ENCODE peak calls at places on chromosome 21, in ten cellular contexts. C is bronchial epithelial cell; R is cardiac muscle cell; U is heart left ventricle; I is CD4-positive, alpha-beta T cell; Y is Peyer's patch; G is lower lobe of right lung; P is thoracic aorta; J is heart right ventricle; Z is ovary. A is an unnamed sample. For H3K27me3, the result is how much of the 10 kb centered on the place peaks cover.

GRCh38 chr21:27190601-27191000 is 223.7 kb upstream of the ADAMTS5 start:
- DNase-seq in C (no peak), R (peak), U (no peak), I (no peak), Y (no peak), G (no peak), P (no peak), J (no peak), Z (no peak), A (no peak)

GRCh38 chr21:21163904-21164303 is 165.7 kb downstream of the NCAM2 start:
- DNase-seq in C (peak), R (peak), U (peak), I (no peak), Y (peak), G (no peak), P (no peak), J (peak), Z (no peak), A (peak)

GRCh38 chr21:29849735-29850176 is 90.0 kb downstream of the GRIK1 start:
- DNase-seq in C (peak), R (peak), U (peak), I (peak), Y (peak), G (no peak), P (peak), J (peak), Z (peak), A (peak)

GRCh38 chr21:17442174-17442573 is 70.7 kb upstream of the CXADR start:
- DNase-seq in C (no peak), R (no peak), U (no peak), I (no peak), Y (no peak), G (no peak), P (no peak), J (no peak), Z (no peak), A (no peak)

GRCh38 chr21:30257773-30258172 is 25.0 kb downstream of the KRTAP24-1 start:
- DNase-seq in C (peak), R (peak), U (no peak), I (no peak), Y (peak), G (no peak), P (no peak), J (no peak), Z (no peak), A (peak)

GRCh38 chr21:28799926-28800325 is 192.8 kb downstream of the LTN1 start:
- DNase-seq in C (no peak), R (no peak), U (no peak), I (no peak), Y (no peak), G (no peak), P (no peak), J (no peak), Z (no peak), A (no peak)

GRCh38 chr21:19321688-19322087 is 918.1 kb upstream of the TMPRSS15 start:
- DNase-seq in C (no peak), R (no peak), U (no peak), I (no peak), Y (no peak), G (no peak), P (no peak), J (no peak), Z (no peak), A (no peak)

GRCh38 chr21:44614161-44614631 is 2.3 kb downstream of the KRTAP10-8 start:
- DNase-seq in C (no peak), R (no peak), U (no peak), I (no peak), Y (peak), G (no peak), P (no peak), J (no peak), Z (no peak), A (no peak)

GRCh38 chr21:43603641-43604504 is 55.4 kb downstream of the HSF2BP start:
- DNase-seq in C (no peak), R (no peak), U (no peak), I (no peak), Y (no peak), G (no peak), P (no peak), J (no peak), Z (no peak), A (no peak)

GRCh38 chr21:29382029-29382654 is 83.4 kb downstream of the BACH1 start:
- DNase-seq in C (peak), R (no peak), U (no peak), I (no peak), Y (no peak), G (no peak), P (no peak), J (no peak), Z (no peak), A (no peak)

GRCh38 chr21:43203523-43204080 is 34.8 kb downstream of the CRYAA start:
- DNase-seq in C (no peak), R (no peak), U (no peak), I (no peak), Y (no peak), G (no peak), P (no peak), J (no peak), Z (no peak), A (no peak)

GRCh38 chr21:23955130-23955873 is 1652.0 kb downstream of the MRPL39 start:
- DNase-seq in C (no peak), R (no peak), U (no peak), I (no peak), Y (no peak), G (no peak), P (no peak), J (no peak), Z (no peak), A (no peak)

GRCh38 chr21:45304945-45305344 is 17.2 kb upstream of the POFUT2 start:
- DNase-seq in C (no peak), R (no peak), U (no peak), I (peak), Y (no peak), G (peak), P (no peak), J (no peak), Z (peak), A (no peak)

GRCh38 chr21:44728716-44729115 is 17.3 kb upstream of the TSPEAR start:
- DNase-seq in C (no peak), R (no peak), U (no peak), I (no peak), Y (no peak), G (no peak), P (no peak), J (no peak), Z (no peak), A (no peak)

GRCh38 chr21:44712203-44713028 is 1.0 kb upstream of the TSPEAR start:
- DNase-seq in C (no peak), R (no peak), U (no peak), I (no peak), Y (peak), G (no peak), P (no peak), J (no peak), Z (no peak), A (no peak)

GRCh38 chr21:45041351-45041805 is 33.0 kb upstream of the ADARB1 start:
- DNase-seq in C (no peak), R (no peak), U (peak), I (no peak), Y (peak), G (peak), P (no peak), J (no peak), Z (peak), A (peak)

GRCh38 chr21:44456915-44457736 is 1.8 kb downstream of the LRRC3 start:
- DNase-seq in C (no peak), R (no peak), U (peak), I (no peak), Y (peak), G (peak), P (no peak), J (no peak), Z (no peak), A (no peak)

GRCh38 chr21:17602874-17603273 is 9.8 kb downstream of the BTG3 start:
- DNase-seq in C (peak), R (no peak), U (no peak), I (no peak), Y (no peak), G (no peak), P (no peak), J (no peak), Z (no peak), A (no peak)

GRCh38 chr21:17343055-17343454 is 169.8 kb upstream of the CXADR start:
- DNase-seq in C (peak), R (peak), U (no peak), I (no peak), Y (no peak), G (no peak), P (no peak), J (no peak), Z (no peak), A (no peak)

GRCh38 chr21:20459838-20460237 is 538.4 kb upstream of the NCAM2 start:
- DNase-seq in C (no peak), R (no peak), U (no peak), I (no peak), Y (no peak), G (no peak), P (no peak), J (no peak), Z (no peak), A (no peak)

GRCh38 chr21:44383216-44383615 is 29.8 kb downstream of the TRPM2 start:
- DNase-seq in C (no peak), R (no peak), U (no peak), I (no peak), Y (peak), G (no peak), P (no peak), J (no peak), Z (no peak), A (no peak)

GRCh38 chr21:15443740-15444117 is 286.1 kb upstream of the USP25 start:
- DNase-seq in C (no peak), R (no peak), U (no peak), I (no peak), Y (no peak), G (no peak), P (no peak), J (no peak), Z (no peak), A (no peak)

GRCh38 chr21:42739061-42739931 is 85.9 kb downstream of the PDE9A start:
- DNase-seq in C (no peak), R (no peak), U (no peak), I (no peak), Y (peak), G (no peak), P (no peak), J (no peak), Z (no peak), A (no peak)

GRCh38 chr21:29145354-29145782 is 14.9 kb downstream of the MAP3K7CL start:
- DNase-seq in C (peak), R (no peak), U (no peak), I (no peak), Y (no peak), G (no peak), P (peak), J (peak), Z (no peak), A (no peak)

GRCh38 chr21:45013271-45013841 is 61.0 kb upstream of the ADARB1 start:
- DNase-seq in C (no peak), R (no peak), U (peak), I (no peak), Y (no peak), G (peak), P (no peak), J (no peak), Z (peak), A (no peak)

GRCh38 chr21:36005879-36006400 is 54.4 kb downstream of the SETD4 start:
- DNase-seq in C (no peak), R (no peak), U (no peak), I (no peak), Y (no peak), G (no peak), P (no peak), J (no peak), Z (no peak), A (no peak)

GRCh38 chr21:18460979-18461378 is 57.4 kb upstream of the TMPRSS15 start:
- DNase-seq in C (no peak), R (no peak), U (no peak), I (no peak), Y (no peak), G (no peak), P (no peak), J (no peak), Z (no peak), A (no peak)

GRCh38 chr21:45320991-45321656 is 33.4 kb upstream of the POFUT2 start:
- DNase-seq in C (no peak), R (no peak), U (no peak), I (no peak), Y (no peak), G (no peak), P (no peak), J (no peak), Z (peak), A (no peak)

GRCh38 chr21:15592271-15592860 is 137.4 kb upstream of the USP25 start:
- DNase-seq in C (peak), R (peak), U (no peak), I (no peak), Y (no peak), G (no peak), P (no peak), J (no peak), Z (no peak), A (no peak)

GRCh38 chr21:45539796-45540600 is 2.2 kb downstream of the SLC19A1 start:
- DNase-seq in C (no peak), R (no peak), U (peak), I (no peak), Y (peak), G (peak), P (no peak), J (no peak), Z (peak), A (peak)

GRCh38 chr21:44473915-44474555 is 18.7 kb downstream of the LRRC3 start:
- DNase-seq in C (no peak), R (no peak), U (no peak), I (no peak), Y (no peak), G (no peak), P (no peak), J (no peak), Z (no peak), A (no peak)

GRCh38 chr21:29257701-29258100 is 41.0 kb upstream of the BACH1 start:
- DNase-seq in C (peak), R (no peak), U (no peak), I (no peak), Y (no peak), G (no peak), P (no peak), J (no peak), Z (no peak), A (no peak)

GRCh38 chr21:29645666-29646553 is 293.9 kb downstream of the GRIK1 start:
- DNase-seq in C (no peak), R (no peak), U (no peak), I (no peak), Y (no peak), G (no peak), P (no peak), J (no peak), Z (no peak), A (no peak)

GRCh38 chr21:28298251-28298672 is 694.4 kb downstream of the LTN1 start:
- DNase-seq in C (peak), R (no peak), U (no peak), I (no peak), Y (no peak), G (no peak), P (no peak), J (no peak), Z (no peak), A (no peak)

GRCh38 chr21:43691086-43691795 is 27.7 kb upstream of the PDXK start:
- DNase-seq in C (no peak), R (no peak), U (no peak), I (no peak), Y (no peak), G (peak), P (no peak), J (no peak), Z (no peak), A (no peak)

GRCh38 chr21:21688877-21689276 is 690.7 kb downstream of the NCAM2 start:
- DNase-seq in C (no peak), R (peak), U (no peak), I (no peak), Y (no peak), G (no peak), P (no peak), J (peak), Z (no peak), A (no peak)

DNA sequence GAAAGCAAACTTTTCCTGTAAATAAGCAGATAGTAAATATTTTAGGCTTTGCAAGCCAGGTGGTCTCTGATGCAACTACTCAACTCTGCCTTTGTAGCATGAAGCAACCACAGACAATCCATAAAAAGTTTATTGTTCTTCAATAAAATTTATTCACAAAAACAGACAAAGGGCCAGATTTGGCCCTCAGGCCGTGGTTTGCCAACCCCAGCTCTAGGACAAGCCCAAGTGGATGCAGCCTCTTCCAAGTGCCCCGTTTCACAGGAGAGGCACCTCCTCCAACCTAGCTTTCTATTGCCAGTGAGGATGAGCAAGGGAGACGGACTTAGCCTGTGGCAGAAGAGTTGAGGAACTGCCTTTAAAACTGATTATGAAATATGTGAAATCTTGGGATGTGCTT is 105.4 kb downstream of the PSMG1 start:
- DNase-seq in C (no peak), R (no peak), U (no peak), I (no peak), Y (no peak), G (no peak), P (no peak), J (no peak), Z (no peak), A (no peak)
- H3K27me3 ChIP-seq in C (under half), R (under half), U (under half), I (under half), Y (under half), G (under half), P (under half), J (under half), Z (under half), A (under half)

DNA sequence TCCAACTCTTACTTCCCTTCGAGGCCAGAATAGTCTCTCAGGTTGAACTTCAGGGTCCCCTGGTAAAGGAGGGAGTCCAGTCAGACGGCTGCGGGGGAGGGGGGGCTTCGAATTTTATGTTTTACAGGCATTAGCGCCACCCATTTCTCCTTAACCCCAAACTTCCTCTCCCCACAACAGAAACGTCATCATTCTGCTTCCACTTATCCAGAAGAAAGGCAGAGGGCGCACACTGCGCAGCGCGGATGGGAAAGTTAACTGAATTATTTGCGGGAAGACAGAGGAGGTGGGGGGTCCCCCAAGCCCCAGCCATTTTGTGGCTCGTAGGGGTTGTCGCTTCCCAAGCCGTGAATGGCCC is 529 bp upstream of the PRMT2 start:
- DNase-seq in C (peak), R (peak), U (no peak), I (no peak), Y (no peak), G (peak), P (peak), J (peak), Z (peak), A (peak)
- TF ChIP-seq CTCF in C (peak), R (peak), U (no peak), I (no peak), Y (no peak), G (peak), P (no peak), J (no peak), Z (peak), A (no peak)

DNA sequence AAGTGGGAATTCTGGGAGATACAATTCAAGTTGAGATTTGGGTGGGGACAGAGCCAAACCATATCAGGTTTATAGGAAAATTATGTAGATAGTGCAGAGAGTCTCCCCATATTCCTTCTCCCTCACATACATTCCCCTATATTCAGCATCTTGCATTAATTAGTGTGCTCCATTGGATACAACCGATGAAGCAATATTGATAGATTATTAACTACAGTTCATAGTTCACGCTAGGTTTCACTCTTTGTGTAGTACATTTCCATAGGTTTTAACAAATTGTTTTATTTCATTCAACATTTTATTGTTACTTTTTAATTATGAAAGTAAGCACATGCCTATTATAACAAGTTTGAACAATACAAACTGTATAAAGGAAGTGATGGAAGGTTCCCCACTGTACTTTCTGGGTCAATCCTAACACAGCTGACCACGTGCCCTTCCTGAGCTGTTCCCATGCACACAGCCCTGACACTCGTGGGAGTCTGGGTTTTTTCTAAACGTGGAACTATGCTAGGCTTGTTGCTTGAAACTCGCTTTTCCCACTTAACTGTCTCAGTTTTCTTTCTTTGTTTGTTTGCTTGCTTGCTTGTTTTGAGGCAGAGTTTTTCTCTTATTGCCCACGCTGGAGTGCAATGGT is 116.8 kb upstream of the TMPRSS2 start:
- DNase-seq in C (no peak), R (no peak), U (no peak), I (no peak), Y (no peak), G (no peak), P (no peak), J (no peak), Z (no peak), A (no peak)
- H3K27me3 ChIP-seq in C (under half), R (under half), U (under half), I (under half), Y (under half), G (under half), P (under half), J (under half), Z (under half), A (under half)

GRCh38 chr21:33022489-33022827 is 3.3 kb upstream of the OLIG2 start:
- DNase-seq in C (no peak), R (no peak), U (no peak), I (no peak), Y (no peak), G (no peak), P (no peak), J (no peak), Z (no peak), A (no peak)
- TF ChIP-seq CTCF in C (no peak), R (no peak), U (no peak), I (no peak), Y (no peak), G (no peak), P (no peak), J (no peak), Z (no peak), A (no peak)

DNA sequence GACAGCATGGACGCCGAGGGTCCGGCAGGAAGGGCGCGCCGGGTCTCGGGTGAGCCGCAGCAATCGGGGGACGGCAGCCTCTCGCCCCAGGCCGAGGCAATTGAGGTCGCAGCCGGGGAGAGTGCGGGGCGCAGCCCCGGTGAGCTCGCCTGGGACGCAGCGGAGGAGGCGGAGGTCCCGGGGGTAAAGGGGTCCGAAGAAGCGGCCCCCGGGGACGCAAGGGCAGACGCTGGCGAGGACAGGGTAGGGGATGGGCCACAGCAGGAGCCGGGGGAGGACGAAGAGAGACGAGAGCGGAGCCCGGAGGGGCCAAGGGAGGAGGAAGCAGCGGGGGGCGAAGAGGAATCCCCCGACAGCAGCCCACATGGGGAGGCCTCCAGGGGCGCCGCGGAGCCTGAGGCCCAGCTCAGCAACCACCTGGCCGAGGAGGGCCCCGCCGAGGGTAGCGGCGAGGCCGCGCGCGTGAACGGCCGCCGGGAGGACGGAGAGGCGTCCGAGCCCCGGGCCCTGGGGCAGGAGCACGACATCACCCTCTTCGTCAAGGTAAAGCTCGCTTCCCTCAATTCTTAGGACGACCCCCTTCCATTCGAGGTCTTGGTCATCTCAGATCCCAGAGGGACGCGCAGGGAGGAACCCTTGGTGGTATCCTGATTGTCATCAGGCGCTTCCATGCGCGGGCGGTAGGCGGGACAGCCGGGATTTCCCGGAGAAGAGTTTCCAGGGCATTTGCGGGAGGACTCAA is 1.6 kb downstream of the CLIC6 start:
- DNase-seq in C (no peak), R (peak), U (no peak), I (no peak), Y (no peak), G (no peak), P (no peak), J (no peak), Z (no peak), A (peak)
- H3K27me3 ChIP-seq in C (under half), R (half or more), U (under half), I (half or more), Y (under half), G (under half), P (under half), J (half or more), Z (under half), A (under half)

GRCh38 chr21:37119421-37120218 is 46.6 kb downstream of the TTC3 start:
- DNase-seq in C (no peak), R (peak), U (no peak), I (no peak), Y (no peak), G (no peak), P (no peak), J (no peak), Z (no peak), A (no peak)
- TF ChIP-seq CTCF in C (no peak), R (peak), U (no peak), I (no peak), Y (no peak), G (no peak), P (no peak), J (no peak), Z (no peak), A (no peak)

A was measured in colonic mucosa.